ENCODE peak calls at places on chromosome X, in six cellular contexts. One of them, this sample, is unnamed.

GRCh38 chrX:144722307-144722706 is 525.0 kb upstream of the SPANXN1 start:
- DNase-seq in mucosa of descending colon: no peak
- DNase-seq in cardiac muscle cell: no peak
- DNase-seq in body of pancreas: no peak
- DNase-seq in AG10803: no peak
- DNase-seq in AG04449: no peak
- DNase-seq in this sample: no peak

GRCh38 chrX:110985470-110985869 is 110.5 kb upstream of the PAK3 start:
- DNase-seq in mucosa of descending colon: no peak
- DNase-seq in cardiac muscle cell: no peak
- DNase-seq in body of pancreas: no peak
- DNase-seq in AG10803: no peak
- DNase-seq in AG04449: no peak
- DNase-seq in this sample: no peak

GRCh38 chrX:17082831-17083230 is 136.4 kb downstream of the REPS2 start:
- DNase-seq in mucosa of descending colon: no peak
- DNase-seq in cardiac muscle cell: no peak
- DNase-seq in body of pancreas: no peak
- DNase-seq in AG10803: peak; percentile 4
- DNase-seq in AG04449: no peak
- DNase-seq in this sample: no peak

GRCh38 chrX:129667412-129667811 is 12.7 kb upstream of the APLN start:
- DNase-seq in mucosa of descending colon: no peak
- DNase-seq in cardiac muscle cell: no peak
- DNase-seq in body of pancreas: no peak
- DNase-seq in AG10803: no peak
- DNase-seq in AG04449: no peak
- DNase-seq in this sample: no peak

GRCh38 chrX:38561951-38562719 is 793 bp downstream of the TSPAN7 start:
- DNase-seq in mucosa of descending colon: peak; percentile 38
- DNase-seq in cardiac muscle cell: peak; percentile 18
- DNase-seq in body of pancreas: peak; percentile 53
- DNase-seq in AG10803: no peak
- DNase-seq in AG04449: no peak
- DNase-seq in this sample: no peak

GRCh38 chrX:109848451-109849050 is 115.5 kb upstream of the ACSL4 start:
- DNase-seq in mucosa of descending colon: no peak
- DNase-seq in cardiac muscle cell: no peak
- DNase-seq in body of pancreas: no peak
- DNase-seq in AG10803: no peak
- DNase-seq in AG04449: no peak
- DNase-seq in this sample: no peak

GRCh38 chrX:16594490-16594889 is 55.5 kb upstream of the S100G start:
- DNase-seq in mucosa of descending colon: no peak
- DNase-seq in cardiac muscle cell: no peak
- DNase-seq in body of pancreas: no peak
- DNase-seq in AG10803: no peak
- DNase-seq in AG04449: no peak
- DNase-seq in this sample: no peak

GRCh38 chrX:18406531-18407266 is 18.7 kb upstream of the CDKL5 start:
- DNase-seq in mucosa of descending colon: no peak
- DNase-seq in cardiac muscle cell: no peak
- DNase-seq in body of pancreas: no peak
- DNase-seq in AG10803: peak; percentile 56
- DNase-seq in AG04449: no peak
- DNase-seq in this sample: no peak

GRCh38 chrX:5644786-5645185 is 583.9 kb downstream of the NLGN4X start:
- DNase-seq in mucosa of descending colon: no peak
- DNase-seq in cardiac muscle cell: no peak
- DNase-seq in body of pancreas: no peak
- DNase-seq in AG10803: no peak
- DNase-seq in AG04449: no peak
- DNase-seq in this sample: no peak

GRCh38 chrX:16719334-16720084 is at the start of gene SYAP1:
- DNase-seq in mucosa of descending colon: peak; percentile 94
- DNase-seq in cardiac muscle cell: peak; percentile 99
- DNase-seq in body of pancreas: peak; percentile 99
- DNase-seq in AG10803: peak; percentile 94
- DNase-seq in AG04449: peak; percentile 81
- DNase-seq in this sample: peak; percentile 91

GRCh38 chrX:54439967-54440871 is at the start of gene TSR2:
- DNase-seq in mucosa of descending colon: peak; percentile 83
- DNase-seq in cardiac muscle cell: peak; percentile 84
- DNase-seq in body of pancreas: peak; percentile 87
- DNase-seq in AG10803: peak; percentile 85
- DNase-seq in AG04449: peak; percentile 34
- DNase-seq in this sample: peak; percentile 59
- TF ChIP-seq CTCF in mucosa of descending colon: no peak
- TF ChIP-seq CTCF in cardiac muscle cell: peak; percentile 40
- TF ChIP-seq CTCF in body of pancreas: no peak
- TF ChIP-seq CTCF in AG10803: peak; percentile 26
- TF ChIP-seq CTCF in AG04449: no peak
- TF ChIP-seq CTCF in this sample: no peak

DNA sequence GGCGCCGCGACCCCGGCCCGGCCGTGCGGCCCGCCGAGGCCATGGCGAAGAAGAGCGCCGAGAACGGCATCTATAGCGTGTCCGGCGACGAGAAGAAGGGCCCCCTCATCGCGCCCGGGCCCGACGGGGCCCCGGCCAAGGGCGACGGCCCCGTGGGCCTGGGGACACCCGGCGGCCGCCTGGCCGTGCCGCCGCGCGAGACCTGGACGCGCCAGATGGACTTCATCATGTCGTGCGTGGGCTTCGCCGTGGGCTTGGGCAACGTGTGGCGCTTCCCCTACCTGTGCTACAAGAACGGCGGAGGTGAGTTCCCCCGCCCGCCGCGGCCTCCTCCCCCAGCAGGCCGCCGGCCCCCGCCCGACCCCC is 791 bp downstream of the SLC6A8 start:
- DNase-seq in mucosa of descending colon: no peak
- DNase-seq in cardiac muscle cell: no peak
- DNase-seq in body of pancreas: no peak
- DNase-seq in AG10803: no peak
- DNase-seq in AG04449: no peak
- DNase-seq in this sample: no peak
- H3K4me3 ChIP-seq in mucosa of descending colon: peak overlapping the region; percentile 9
- H3K4me3 ChIP-seq in cardiac muscle cell: peak overlapping the region; percentile 51
- H3K4me3 ChIP-seq in body of pancreas: no peak overlapping the region
- H3K4me3 ChIP-seq in AG10803: peak overlapping the region; percentile 51
- H3K4me3 ChIP-seq in AG04449: peak overlapping the region; percentile 58
- H3K4me3 ChIP-seq in this sample: peak overlapping the region; percentile 49

DNA sequence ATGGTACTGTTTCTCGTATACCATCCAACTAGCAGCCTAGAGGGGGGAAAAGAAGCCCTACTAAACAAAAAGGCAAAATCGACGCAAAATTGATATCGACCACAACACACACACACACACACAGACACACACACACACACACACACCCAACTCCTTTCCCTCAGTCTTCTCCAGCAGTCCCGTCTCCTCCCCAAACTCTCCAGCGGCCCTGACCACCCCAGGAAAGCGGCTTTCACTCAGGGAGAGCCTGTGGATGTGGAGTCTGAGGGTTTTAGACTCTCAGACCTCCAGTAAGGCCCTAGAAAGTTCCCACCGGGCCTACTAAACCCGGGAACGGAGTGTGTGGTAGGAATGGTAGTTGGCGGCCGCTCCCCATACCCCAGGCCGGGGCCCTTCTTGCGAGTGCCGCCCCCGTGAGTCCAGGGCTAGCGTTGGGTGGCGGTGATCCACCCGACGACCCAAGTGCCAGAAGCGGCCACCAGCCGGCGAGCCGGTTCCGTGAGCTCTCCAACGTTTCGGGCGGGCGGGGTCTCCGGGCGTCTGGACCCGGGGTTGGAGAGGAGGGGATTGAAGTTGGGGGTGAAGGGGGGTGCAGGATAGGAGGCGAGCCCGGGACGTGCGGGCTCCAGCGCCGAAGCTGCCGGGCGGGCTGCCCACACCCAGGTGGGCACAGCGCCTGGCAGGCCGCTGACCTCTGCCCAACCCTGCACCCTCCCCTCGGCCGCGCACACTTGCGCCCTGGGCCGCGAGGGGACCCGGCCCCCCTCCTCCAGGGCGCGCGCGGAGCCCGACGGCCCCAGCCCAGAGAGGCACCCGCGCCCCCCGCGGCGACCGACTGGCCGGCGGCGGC is 13.7 kb downstream of the ARX start:
- DNase-seq in mucosa of descending colon: no peak
- DNase-seq in cardiac muscle cell: no peak
- DNase-seq in body of pancreas: no peak
- DNase-seq in AG10803: no peak
- DNase-seq in AG04449: no peak
- DNase-seq in this sample: no peak
- TF ChIP-seq CTCF in mucosa of descending colon: no peak
- TF ChIP-seq CTCF in cardiac muscle cell: no peak
- TF ChIP-seq CTCF in body of pancreas: no peak
- TF ChIP-seq CTCF in AG10803: no peak
- TF ChIP-seq CTCF in AG04449: no peak
- TF ChIP-seq CTCF in this sample: no peak

DNA sequence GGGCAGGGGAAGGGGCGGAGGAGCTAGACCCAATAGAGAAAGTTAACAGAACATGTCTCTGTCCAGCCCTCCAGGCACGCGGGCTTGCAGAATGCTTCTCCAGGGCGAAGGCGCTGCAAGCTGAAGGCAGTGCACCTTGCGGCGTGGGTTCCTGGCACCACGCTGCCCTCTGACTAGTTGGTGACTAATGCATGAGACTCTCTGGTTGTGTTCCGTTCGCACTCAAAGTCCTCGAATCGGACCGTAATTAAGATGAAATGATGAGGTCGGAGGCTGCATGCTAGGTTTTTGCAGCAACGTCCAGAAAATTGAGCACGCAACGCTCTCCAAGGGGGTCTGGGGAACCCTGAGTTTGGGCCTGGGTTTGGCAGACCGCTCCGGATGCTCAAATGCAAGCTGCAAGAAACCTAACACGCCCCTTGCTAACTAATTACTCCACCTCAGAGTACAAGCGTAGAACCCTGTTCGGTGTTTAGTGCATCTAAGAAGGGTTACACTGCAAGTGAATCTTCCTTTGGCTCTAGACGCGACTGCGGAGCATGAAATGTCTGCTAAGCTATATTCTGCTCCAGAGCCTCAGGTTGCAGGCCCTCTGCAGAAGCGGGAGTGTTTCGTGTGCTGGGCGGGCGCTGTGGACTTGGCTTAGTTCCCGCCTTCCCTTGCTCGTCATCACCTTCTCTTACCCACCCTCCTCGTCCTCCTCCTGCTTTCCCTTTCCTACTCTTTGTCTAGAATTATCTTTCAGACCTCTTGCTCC is 57.1 kb upstream of the NKAP start:
- DNase-seq in mucosa of descending colon: no peak
- DNase-seq in cardiac muscle cell: peak; percentile 40
- DNase-seq in body of pancreas: no peak
- DNase-seq in AG10803: no peak
- DNase-seq in AG04449: no peak
- DNase-seq in this sample: no peak
- H3K4me3 ChIP-seq in mucosa of descending colon: no peak overlapping the region
- H3K4me3 ChIP-seq in cardiac muscle cell: no peak overlapping the region
- H3K4me3 ChIP-seq in body of pancreas: no peak overlapping the region
- H3K4me3 ChIP-seq in AG10803: no peak overlapping the region
- H3K4me3 ChIP-seq in AG04449: no peak overlapping the region
- H3K4me3 ChIP-seq in this sample: no peak overlapping the region

DNA sequence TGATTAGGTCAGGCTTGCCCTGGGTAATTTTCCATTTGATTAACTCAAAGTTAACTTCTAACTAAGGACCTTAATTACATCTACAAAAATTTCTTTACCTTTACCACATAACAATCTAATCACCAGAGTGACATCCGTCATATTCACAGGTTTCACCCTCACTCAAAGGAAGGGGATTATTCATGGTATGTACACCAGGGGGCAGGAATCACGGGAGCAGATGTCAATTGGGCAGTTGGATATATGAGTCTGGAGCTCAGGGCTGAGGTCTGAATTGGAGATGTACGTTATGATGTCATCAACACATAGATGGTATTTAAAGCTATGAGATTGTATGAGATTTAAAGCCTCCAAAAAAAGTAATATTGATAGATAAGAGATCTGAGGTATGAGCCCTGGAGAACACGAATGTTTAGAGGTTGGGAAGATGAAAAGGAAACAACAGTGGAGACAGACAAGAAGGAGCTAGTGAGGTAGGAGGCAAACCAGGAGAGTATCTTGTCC is 52.9 kb downstream of the PGRMC1 start:
- DNase-seq in mucosa of descending colon: no peak
- DNase-seq in cardiac muscle cell: no peak
- DNase-seq in body of pancreas: no peak
- DNase-seq in AG10803: no peak
- DNase-seq in AG04449: no peak
- DNase-seq in this sample: no peak
- TF ChIP-seq CTCF in mucosa of descending colon: no peak
- TF ChIP-seq CTCF in cardiac muscle cell: no peak
- TF ChIP-seq CTCF in body of pancreas: no peak
- TF ChIP-seq CTCF in AG10803: no peak
- TF ChIP-seq CTCF in AG04449: no peak
- TF ChIP-seq CTCF in this sample: no peak

GRCh38 chrX:49072712-49073095 is 1.1 kb downstream of the PRAF2 start:
- DNase-seq in mucosa of descending colon: no peak
- DNase-seq in cardiac muscle cell: no peak
- DNase-seq in body of pancreas: no peak
- DNase-seq in AG10803: no peak
- DNase-seq in AG04449: no peak
- DNase-seq in this sample: no peak
- H3K4me3 ChIP-seq in mucosa of descending colon: no peak overlapping the region
- H3K4me3 ChIP-seq in cardiac muscle cell: no peak overlapping the region
- H3K4me3 ChIP-seq in body of pancreas: no peak overlapping the region
- H3K4me3 ChIP-seq in AG10803: peak overlapping the region; percentile 74
- H3K4me3 ChIP-seq in AG04449: peak overlapping the region; percentile 75
- H3K4me3 ChIP-seq in this sample: peak overlapping the region; percentile 68

DNA sequence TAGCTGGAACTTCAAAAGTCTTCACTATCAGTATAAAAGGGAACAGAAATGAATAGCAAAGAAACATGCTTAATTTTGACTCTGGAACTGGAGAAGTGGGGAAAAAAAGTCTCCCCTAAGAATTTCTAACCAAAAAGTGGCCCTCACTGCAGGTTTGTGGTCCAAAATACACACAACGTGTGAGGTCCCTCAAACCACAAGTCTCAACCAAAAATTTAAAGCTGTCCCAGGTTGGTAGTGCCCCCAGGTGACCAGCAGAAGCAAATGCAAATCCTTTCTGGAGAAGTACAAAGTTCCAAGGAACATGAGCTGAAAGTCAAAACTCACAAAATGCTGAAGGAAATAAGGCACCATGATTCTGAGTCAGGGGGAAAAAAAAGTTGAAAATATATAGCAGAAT is 23.6 kb upstream of the VAMP7 start:
- DNase-seq in mucosa of descending colon: no peak
- DNase-seq in cardiac muscle cell: no peak
- DNase-seq in body of pancreas: no peak
- DNase-seq in AG10803: no peak
- DNase-seq in AG04449: no peak
- DNase-seq in this sample: peak; percentile 2
- TF ChIP-seq CTCF in mucosa of descending colon: no peak
- TF ChIP-seq CTCF in cardiac muscle cell: no peak
- TF ChIP-seq CTCF in body of pancreas: no peak
- TF ChIP-seq CTCF in AG10803: no peak
- TF ChIP-seq CTCF in AG04449: no peak
- TF ChIP-seq CTCF in this sample: peak; percentile 30

This sample was measured in HFF-Myc.